ENCODE peak calls at places on chromosomes 7 and 10, in five cellular contexts. I is neural progenitor cell, D is GM12878, K is breast epithelium, F is astrocyte. O is an unnamed sample.

GRCh38 chr7:7924303-7924702 is 44.3 kb upstream of the GLCCI1 start:
- DNase-seq in I (peak), D (no peak), K (no peak), F (no peak), O (no peak)

GRCh38 chr10:77641788-77642397 is 4.3 kb upstream of the KCNMA1 start:
- DNase-seq in I (peak), D (no peak), K (no peak), F (peak), O (peak)

GRCh38 chr7:66877577-66878300 is 43.3 kb upstream of the TMEM248 start:
- DNase-seq in I (no peak), D (peak), K (no peak), F (no peak), O (no peak)

GRCh38 chr7:133571066-133571465 is 318.2 kb downstream of the EXOC4 start:
- DNase-seq in I (no peak), D (no peak), K (no peak), F (no peak), O (no peak)

GRCh38 chr10:71476249-71477011 is 79.7 kb downstream of the CDH23 start:
- DNase-seq in I (no peak), D (no peak), K (no peak), F (no peak), O (no peak)

GRCh38 chr7:69597278-69598076 is 798 bp upstream of the AUTS2 start:
- DNase-seq in I (peak), D (no peak), K (peak), F (no peak), O (no peak)

GRCh38 chr7:108684629-108685028 is 115.0 kb downstream of the DNAJB9 start:
- DNase-seq in I (no peak), D (no peak), K (no peak), F (no peak), O (no peak)

GRCh38 chr10:114902151-114902550 is 35.8 kb upstream of the TRUB1 start:
- DNase-seq in I (no peak), D (no peak), K (no peak), F (peak), O (peak)

GRCh38 chr7:7841027-7841426 is 122.6 kb upstream of the RPA3 start:
- DNase-seq in I (no peak), D (no peak), K (no peak), F (no peak), O (no peak)

GRCh38 chr10:97673736-97674525 is 13.1 kb downstream of the AVPI1 start:
- DNase-seq in I (no peak), D (no peak), K (no peak), F (peak), O (peak)

GRCh38 chr10:7412482-7413251 is 1.8 kb upstream of the SFMBT2 start:
- DNase-seq in I (peak), D (no peak), K (peak), F (no peak), O (no peak)

GRCh38 chr7:141231018-141231792 is 157.3 kb downstream of the TMEM178B start:
- DNase-seq in I (peak), D (no peak), K (no peak), F (peak), O (peak)

GRCh38 chr7:79598351-79598750 is 144.9 kb upstream of the MAGI2 start:
- DNase-seq in I (no peak), D (no peak), K (no peak), F (no peak), O (no peak)

GRCh38 chr10:29590598-29591415 is 44.0 kb downstream of the SVIL start:
- DNase-seq in I (peak), D (no peak), K (no peak), F (peak), O (peak)

GRCh38 chr10:72315611-72316385 is 38.9 kb downstream of the DNAJB12 start:
- DNase-seq in I (no peak), D (no peak), K (peak), F (peak), O (peak)

GRCh38 chr7:85062651-85063050 is 124.2 kb downstream of the SEMA3D start:
- DNase-seq in I (no peak), D (no peak), K (no peak), F (no peak), O (no peak)

GRCh38 chr10:124230586-124231187 is 137.3 kb upstream of the CHST15 start:
- DNase-seq in I (no peak), D (no peak), K (no peak), F (no peak), O (no peak)

GRCh38 chr7:156892086-156892800 is 740 bp downstream of the LMBR1 start:
- DNase-seq in I (peak), D (no peak), K (no peak), F (no peak), O (no peak)

GRCh38 chr7:137399827-137400823 is 56.6 kb upstream of the PTN start:
- DNase-seq in I (no peak), D (no peak), K (no peak), F (peak), O (peak)

GRCh38 chr10:77925410-77925794 is 1.2 kb downstream of the DLG5 start:
- DNase-seq in I (no peak), D (no peak), K (no peak), F (no peak), O (peak)

GRCh38 chr7:112001089-112001826 is 204.9 kb downstream of the DOCK4 start:
- DNase-seq in I (no peak), D (no peak), K (no peak), F (peak), O (peak)

GRCh38 chr10:51445587-51445986 is 253.8 kb downstream of the CSTF2T start:
- DNase-seq in I (no peak), D (no peak), K (no peak), F (no peak), O (no peak)

GRCh38 chr7:135508853-135509588 is 881 bp downstream of the CNOT4 start:
- DNase-seq in I (peak), D (peak), K (no peak), F (peak), O (peak)

GRCh38 chr7:26657139-26657753 is 207.1 kb downstream of the SKAP2 start:
- DNase-seq in I (peak), D (no peak), K (no peak), F (no peak), O (no peak)

GRCh38 chr10:126736737-126737136 is 66.2 kb upstream of the C10orf90 start:
- DNase-seq in I (no peak), D (no peak), K (no peak), F (peak), O (no peak)

GRCh38 chr10:97689637-97690036 is 2.6 kb upstream of the AVPI1 start:
- DNase-seq in I (no peak), D (no peak), K (no peak), F (peak), O (peak)

GRCh38 chr7:92056276-92056675 is 78.0 kb downstream of the CYP51A1 start:
- DNase-seq in I (no peak), D (no peak), K (no peak), F (no peak), O (no peak)

GRCh38 chr10:59700709-59701108 is 8.9 kb downstream of the SLC16A9 start:
- DNase-seq in I (peak), D (no peak), K (no peak), F (no peak), O (no peak)

GRCh38 chr10:95096143-95096542 is 26.8 kb upstream of the CYP2C8 start:
- DNase-seq in I (no peak), D (no peak), K (no peak), F (no peak), O (no peak)

GRCh38 chr7:136923111-136923510 is 54.7 kb downstream of the CHRM2 start:
- DNase-seq in I (no peak), D (no peak), K (no peak), F (peak), O (peak)

GRCh38 chr10:64329510-64329909 is 808.3 kb downstream of the REEP3 start:
- DNase-seq in I (no peak), D (no peak), K (no peak), F (no peak), O (no peak)

GRCh38 chr10:102535481-102536147 is 31.8 kb downstream of the SUFU start:
- DNase-seq in I (no peak), D (no peak), K (no peak), F (no peak), O (no peak)
- TF ChIP-seq CTCF in I (no peak), D (no peak), K (no peak), F (no peak), O (no peak)

GRCh38 chr7:77295549-77295948 is 95.9 kb upstream of the FGL2 start:
- DNase-seq in I (no peak), D (no peak), K (no peak), F (no peak), O (no peak)

GRCh38 chr7:77289387-77289786 is 89.8 kb upstream of the FGL2 start:
- DNase-seq in I (no peak), D (no peak), K (no peak), F (no peak), O (no peak)

GRCh38 chr7:77290425-77290824 is 90.8 kb upstream of the FGL2 start:
- DNase-seq in I (no peak), D (no peak), K (no peak), F (no peak), O (no peak)

GRCh38 chr7:77288676-77289320 is 89.2 kb upstream of the FGL2 start:
- DNase-seq in I (no peak), D (no peak), K (no peak), F (no peak), O (no peak)

DNA sequence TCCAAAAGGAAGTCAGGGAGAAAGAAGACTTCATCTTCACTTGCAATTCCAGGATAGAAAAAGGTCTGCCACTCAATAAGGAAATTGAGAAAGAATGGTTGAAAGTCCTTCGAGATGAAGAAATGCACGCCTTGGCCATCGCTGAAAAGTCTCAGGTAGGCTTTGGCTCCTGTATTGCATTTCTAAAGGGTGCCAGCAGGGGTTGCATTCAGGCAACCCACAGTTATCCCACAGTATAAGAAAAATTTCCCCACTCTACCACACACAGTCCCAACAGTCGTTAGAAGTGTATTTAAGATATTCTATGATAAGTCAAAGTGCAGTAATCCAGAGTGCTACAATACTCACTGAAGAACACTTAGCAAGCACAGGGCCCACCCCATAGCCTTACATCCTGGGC is 93.4 kb upstream of the FGL2 start:
- DNase-seq in I (no peak), D (no peak), K (no peak), F (no peak), O (no peak)
- TF ChIP-seq CTCF in I (peak), D (peak), K (no peak), F (no peak), O (no peak)

GRCh38 chr7:20114463-20114862 is 102.7 kb downstream of the MACC1 start:
- DNase-seq in I (peak), D (peak), K (no peak), F (no peak), O (no peak)
- TF ChIP-seq CTCF in I (no peak), D (no peak), K (no peak), F (no peak), O (no peak)

GRCh38 chr10:133080683-133081040 is 7.1 kb upstream of the ADGRA1 start:
- DNase-seq in I (no peak), D (no peak), K (no peak), F (no peak), O (no peak)

GRCh38 chr10:133081636-133082035 is 6.1 kb upstream of the ADGRA1 start:
- DNase-seq in I (no peak), D (no peak), K (no peak), F (no peak), O (no peak)

GRCh38 chr10:133083422-133084100 is 4.2 kb upstream of the ADGRA1 start:
- DNase-seq in I (no peak), D (no peak), K (no peak), F (no peak), O (no peak)

GRCh38 chr10:133082685-133083421 is 4.9 kb upstream of the ADGRA1 start:
- DNase-seq in I (peak), D (no peak), K (no peak), F (no peak), O (no peak)

DNA sequence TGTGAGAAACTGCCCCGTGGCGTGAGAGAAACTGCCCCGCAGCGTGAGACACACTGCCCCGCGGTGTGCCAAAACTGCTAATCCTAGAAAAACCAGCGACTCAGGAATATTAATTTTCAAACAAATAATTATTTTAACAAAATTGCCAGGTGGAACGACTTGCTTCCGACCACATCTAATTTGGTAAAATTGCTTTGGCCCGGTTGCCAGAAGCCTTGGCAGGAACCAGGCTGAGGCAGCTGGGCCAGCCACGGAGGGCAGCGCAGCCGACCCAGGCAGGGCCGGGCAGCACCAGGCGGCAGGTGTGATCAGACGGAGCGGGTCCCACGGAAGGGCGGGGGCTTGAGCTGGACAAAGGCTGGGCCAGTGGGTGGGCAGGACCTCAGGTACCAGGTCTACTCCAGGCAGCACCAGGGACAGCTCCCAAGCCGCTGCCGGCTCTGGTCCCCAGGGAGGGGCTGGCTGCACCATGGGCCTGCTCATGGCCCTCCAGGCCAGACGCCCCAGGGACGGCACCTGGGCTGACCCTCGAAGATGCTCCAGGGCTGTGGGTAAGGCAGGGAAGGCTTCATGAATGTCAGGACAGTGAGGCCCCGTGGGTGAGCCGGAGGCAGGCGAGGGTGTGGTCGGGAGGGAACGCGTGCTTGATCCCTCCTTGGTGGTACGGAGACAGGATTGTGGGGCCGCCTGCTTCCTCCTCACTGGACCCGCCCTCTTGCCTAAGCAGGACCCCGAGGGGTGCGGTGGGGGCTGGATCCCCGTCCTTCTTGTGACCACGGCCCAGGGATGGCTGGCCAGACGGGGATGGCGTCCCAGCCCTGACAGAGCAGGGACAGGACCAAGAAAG is 7.7 kb upstream of the ADGRA1 start:
- DNase-seq in I (peak), D (no peak), K (no peak), F (no peak), O (no peak)
- TF ChIP-seq CTCF in I (no peak), D (no peak), K (no peak), F (no peak), O (no peak)

DNA sequence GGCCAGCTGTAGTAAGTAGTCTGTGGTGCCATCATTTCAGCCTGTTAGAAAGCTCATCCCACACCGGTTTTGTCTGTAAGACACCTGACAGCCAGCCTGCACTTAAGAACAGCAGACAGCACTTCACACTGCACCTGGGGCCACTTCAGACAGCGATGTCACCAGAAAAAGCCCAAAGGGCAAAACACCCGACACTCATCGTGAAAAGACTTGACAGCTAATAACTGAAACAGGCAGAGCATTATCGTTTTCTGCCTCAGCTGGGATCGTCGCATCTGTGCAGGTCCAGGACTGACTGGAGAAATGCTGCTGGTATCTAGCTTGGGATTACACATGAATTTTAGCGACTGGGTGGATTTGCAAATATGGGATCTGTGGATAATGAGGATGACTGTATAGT is 16.8 kb upstream of the LAT2 start:
- DNase-seq in I (no peak), D (no peak), K (no peak), F (no peak), O (no peak)
- TF ChIP-seq CTCF in I (no peak), D (no peak), K (no peak), F (no peak), O (no peak)

DNA sequence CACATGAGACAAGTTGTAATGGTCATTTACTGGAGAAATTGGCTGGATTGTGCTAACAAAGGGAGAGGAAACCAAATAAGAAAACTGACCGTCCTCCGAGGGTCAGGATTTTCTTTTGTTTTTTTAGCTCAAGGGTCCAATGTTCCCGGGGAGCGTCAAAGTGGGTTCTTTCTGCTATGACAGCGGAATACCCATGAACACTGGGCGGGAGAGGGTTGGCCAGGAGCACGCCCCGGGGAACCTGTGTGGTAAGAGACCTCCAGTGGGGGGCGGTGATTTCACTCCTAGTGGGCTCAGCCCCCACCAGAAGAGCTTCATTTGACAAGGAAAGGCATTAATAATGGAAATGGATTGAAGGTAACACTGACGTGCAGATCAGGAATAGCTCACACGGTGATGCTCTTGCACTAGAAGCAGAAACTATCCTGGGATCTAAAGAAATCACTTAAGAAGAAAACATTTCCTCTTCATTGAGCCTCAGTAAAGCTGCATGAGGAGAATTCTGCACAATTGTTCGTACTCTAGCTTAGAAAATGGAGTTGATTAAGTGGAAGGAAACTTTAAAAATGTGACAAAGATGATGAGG is 627.0 kb downstream of the SUGCT start:
- DNase-seq in I (no peak), D (no peak), K (no peak), F (no peak), O (no peak)
- TF ChIP-seq CTCF in I (peak), D (no peak), K (no peak), F (no peak), O (no peak)

GRCh38 chr7:107045980-107046379 is 1.5 kb downstream of the PRKAR2B start:
- DNase-seq in I (no peak), D (no peak), K (no peak), F (peak), O (no peak)

GRCh38 chr7:107043916-107044346 is 574 bp upstream of the PRKAR2B start:
- DNase-seq in I (no peak), D (no peak), K (no peak), F (peak), O (no peak)

GRCh38 chr7:107046511-107047259 is 2.2 kb downstream of the PRKAR2B start:
- DNase-seq in I (no peak), D (no peak), K (no peak), F (no peak), O (no peak)

GRCh38 chr7:107045195-107045960 is 873 bp downstream of the PRKAR2B start:
- DNase-seq in I (peak), D (no peak), K (no peak), F (no peak), O (no peak)

GRCh38 chr7:107044347-107045194 is at the start of gene PRKAR2B:
- DNase-seq in I (peak), D (no peak), K (peak), F (peak), O (peak)
- TF ChIP-seq CTCF in I (no peak), D (no peak), K (no peak), F (no peak), O (peak)

DNA sequence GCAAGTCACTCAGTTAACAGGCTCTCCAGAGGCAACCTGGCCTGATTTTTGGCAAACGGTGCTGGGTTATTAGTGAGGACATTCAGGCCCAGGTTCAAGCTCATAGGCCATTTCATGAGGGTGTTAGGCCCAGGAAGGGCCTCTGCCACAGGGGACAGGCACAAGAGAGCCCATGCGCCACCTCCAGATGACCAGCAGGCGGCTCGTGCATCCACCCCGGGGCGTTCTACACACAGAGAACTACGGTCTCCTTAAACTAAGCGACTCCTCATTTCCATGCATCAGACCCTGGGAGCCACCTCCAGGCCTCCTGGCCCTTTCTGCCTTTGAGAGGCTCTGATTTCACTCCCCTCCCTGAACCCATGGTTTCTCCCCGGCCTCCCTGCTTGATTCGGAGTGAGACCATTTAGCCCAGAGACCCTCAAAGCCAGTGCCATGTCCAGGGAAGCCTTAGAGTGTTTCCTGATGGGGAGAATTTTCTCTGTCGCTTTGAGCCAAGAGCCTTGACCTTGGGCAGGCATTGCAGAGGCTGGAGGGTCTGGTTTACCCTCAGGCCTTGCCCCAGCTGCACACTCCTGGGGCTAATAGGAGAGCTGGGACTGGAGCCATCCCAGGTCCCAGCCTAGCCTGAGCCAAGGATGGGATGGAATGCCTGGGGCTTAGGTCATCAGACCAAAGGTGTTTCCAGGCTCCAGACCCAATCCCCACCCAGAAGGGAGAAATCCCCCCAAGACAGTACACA is 188.0 kb downstream of the GRID1 start:
- DNase-seq in I (peak), D (no peak), K (no peak), F (no peak), O (no peak)
- TF ChIP-seq CTCF in I (peak), D (peak), K (no peak), F (peak), O (no peak)